ENCODE peak calls at places on chromosomes 4 and X, in four cellular contexts. One of them, this sample, is unnamed.

GRCh38 chr4:26779674-26780073 is 81.0 kb upstream of the STIM2 start:
- DNase-seq in H9: no peak
- DNase-seq in brain microvascular endothelial cell: no peak
- DNase-seq in progenitor cell of endocrine pancreas: no peak
- DNase-seq in this sample: no peak

GRCh38 chrX:71870337-71871098 is 40.1 kb upstream of the NHSL2 start:
- DNase-seq in H9: peak
- DNase-seq in brain microvascular endothelial cell: no peak
- DNase-seq in progenitor cell of endocrine pancreas: peak
- DNase-seq in this sample: peak

GRCh38 chr4:154743683-154744340 is at the start of gene LRAT:
- DNase-seq in H9: peak
- DNase-seq in brain microvascular endothelial cell: no peak
- DNase-seq in progenitor cell of endocrine pancreas: peak
- DNase-seq in this sample: peak

GRCh38 chr4:71520850-71521249 is 182.0 kb downstream of the SLC4A4 start:
- DNase-seq in H9: no peak
- DNase-seq in brain microvascular endothelial cell: no peak
- DNase-seq in progenitor cell of endocrine pancreas: no peak
- DNase-seq in this sample: no peak

GRCh38 chr4:13721894-13722293 is 94.4 kb upstream of the BOD1L1 start:
- DNase-seq in H9: no peak
- DNase-seq in brain microvascular endothelial cell: no peak
- DNase-seq in progenitor cell of endocrine pancreas: no peak
- DNase-seq in this sample: no peak

GRCh38 chrX:104112326-104112951 is at the start of gene ZCCHC18:
- DNase-seq in H9: peak
- DNase-seq in brain microvascular endothelial cell: peak
- DNase-seq in progenitor cell of endocrine pancreas: peak
- DNase-seq in this sample: peak

GRCh38 chr4:3303840-3304715 is 11.3 kb downstream of the RGS12 start:
- DNase-seq in H9: no peak
- DNase-seq in brain microvascular endothelial cell: no peak
- DNase-seq in progenitor cell of endocrine pancreas: no peak
- DNase-seq in this sample: no peak

GRCh38 chrX:74421181-74422028 is at the start of gene SLC16A2:
- DNase-seq in H9: peak
- DNase-seq in brain microvascular endothelial cell: peak
- DNase-seq in progenitor cell of endocrine pancreas: peak
- DNase-seq in this sample: peak

GRCh38 chr4:117637347-117637746 is 396.9 kb upstream of the NDST3 start:
- DNase-seq in H9: no peak
- DNase-seq in brain microvascular endothelial cell: no peak
- DNase-seq in progenitor cell of endocrine pancreas: no peak
- DNase-seq in this sample: no peak

GRCh38 chr4:6641164-6641970 is 882 bp downstream of the MRFAP1 start:
- DNase-seq in H9: no peak
- DNase-seq in brain microvascular endothelial cell: peak
- DNase-seq in progenitor cell of endocrine pancreas: no peak
- DNase-seq in this sample: no peak

GRCh38 chr4:174528226-174528625 is 5.9 kb upstream of the HPGD start:
- DNase-seq in H9: no peak
- DNase-seq in brain microvascular endothelial cell: no peak
- DNase-seq in progenitor cell of endocrine pancreas: no peak
- DNase-seq in this sample: no peak

GRCh38 chrX:55484948-55485347 is 4.7 kb downstream of the USP51 start:
- DNase-seq in H9: no peak
- DNase-seq in brain microvascular endothelial cell: no peak
- DNase-seq in progenitor cell of endocrine pancreas: no peak
- DNase-seq in this sample: no peak

GRCh38 chrX:134026732-134027311 is 41.4 kb upstream of the GPC3 start:
- DNase-seq in H9: peak
- DNase-seq in brain microvascular endothelial cell: peak
- DNase-seq in progenitor cell of endocrine pancreas: peak
- DNase-seq in this sample: peak

GRCh38 chrX:139125916-139126315 is 404.6 kb upstream of the F9 start:
- DNase-seq in H9: no peak
- DNase-seq in brain microvascular endothelial cell: no peak
- DNase-seq in progenitor cell of endocrine pancreas: no peak
- DNase-seq in this sample: no peak

GRCh38 chr4:108838451-108838850 is 75.6 kb upstream of the ETNPPL start:
- DNase-seq in H9: no peak
- DNase-seq in brain microvascular endothelial cell: no peak
- DNase-seq in progenitor cell of endocrine pancreas: no peak
- DNase-seq in this sample: no peak

GRCh38 chr4:165330071-165330470 is 2.6 kb downstream of the MSMO1 start:
- DNase-seq in H9: no peak
- DNase-seq in brain microvascular endothelial cell: no peak
- DNase-seq in progenitor cell of endocrine pancreas: no peak
- DNase-seq in this sample: no peak

GRCh38 chr4:113708250-113708649 is 53.3 kb downstream of the CAMK2D start:
- DNase-seq in H9: no peak
- DNase-seq in brain microvascular endothelial cell: no peak
- DNase-seq in progenitor cell of endocrine pancreas: no peak
- DNase-seq in this sample: no peak

GRCh38 chrX:129653181-129653984 is 1.4 kb downstream of the APLN start:
- DNase-seq in H9: peak
- DNase-seq in brain microvascular endothelial cell: no peak
- DNase-seq in progenitor cell of endocrine pancreas: no peak
- DNase-seq in this sample: no peak

GRCh38 chrX:25019707-25020390 is 4.1 kb upstream of the ARX start:
- DNase-seq in H9: no peak
- DNase-seq in brain microvascular endothelial cell: no peak
- DNase-seq in progenitor cell of endocrine pancreas: no peak
- DNase-seq in this sample: no peak

GRCh38 chrX:18377802-18378201 is 23.3 kb upstream of the SCML2 start:
- DNase-seq in H9: peak
- DNase-seq in brain microvascular endothelial cell: no peak
- DNase-seq in progenitor cell of endocrine pancreas: no peak
- DNase-seq in this sample: peak

GRCh38 chrX:13538414-13538813 is 31.0 kb upstream of the EGFL6 start:
- DNase-seq in H9: no peak
- DNase-seq in brain microvascular endothelial cell: no peak
- DNase-seq in progenitor cell of endocrine pancreas: no peak
- DNase-seq in this sample: no peak

GRCh38 chr4:157045507-157046127 is 30.3 kb upstream of the GLRB start:
- DNase-seq in H9: peak
- DNase-seq in brain microvascular endothelial cell: peak
- DNase-seq in progenitor cell of endocrine pancreas: no peak
- DNase-seq in this sample: no peak

GRCh38 chrX:9476810-9477575 is 12.1 kb downstream of the TBL1X start:
- DNase-seq in H9: no peak
- DNase-seq in brain microvascular endothelial cell: no peak
- DNase-seq in progenitor cell of endocrine pancreas: no peak
- DNase-seq in this sample: no peak

GRCh38 chr4:98939892-98940298 is 11.0 kb upstream of the EIF4E start:
- DNase-seq in H9: peak
- DNase-seq in brain microvascular endothelial cell: peak
- DNase-seq in progenitor cell of endocrine pancreas: no peak
- DNase-seq in this sample: peak

GRCh38 chrX:132965461-132965860 is 7.0 kb upstream of the HS6ST2 start:
- DNase-seq in H9: no peak
- DNase-seq in brain microvascular endothelial cell: no peak
- DNase-seq in progenitor cell of endocrine pancreas: no peak
- DNase-seq in this sample: no peak

GRCh38 chrX:132958086-132958703 is at the start of gene HS6ST2:
- DNase-seq in H9: peak
- DNase-seq in brain microvascular endothelial cell: no peak
- DNase-seq in progenitor cell of endocrine pancreas: peak
- DNase-seq in this sample: peak

GRCh38 chrX:132963846-132964245 is 5.4 kb upstream of the HS6ST2 start:
- DNase-seq in H9: no peak
- DNase-seq in brain microvascular endothelial cell: no peak
- DNase-seq in progenitor cell of endocrine pancreas: no peak
- DNase-seq in this sample: no peak

GRCh38 chrX:132957211-132958085 is 981 bp downstream of the HS6ST2 start:
- DNase-seq in H9: peak
- DNase-seq in brain microvascular endothelial cell: no peak
- DNase-seq in progenitor cell of endocrine pancreas: peak
- DNase-seq in this sample: peak

DNA sequence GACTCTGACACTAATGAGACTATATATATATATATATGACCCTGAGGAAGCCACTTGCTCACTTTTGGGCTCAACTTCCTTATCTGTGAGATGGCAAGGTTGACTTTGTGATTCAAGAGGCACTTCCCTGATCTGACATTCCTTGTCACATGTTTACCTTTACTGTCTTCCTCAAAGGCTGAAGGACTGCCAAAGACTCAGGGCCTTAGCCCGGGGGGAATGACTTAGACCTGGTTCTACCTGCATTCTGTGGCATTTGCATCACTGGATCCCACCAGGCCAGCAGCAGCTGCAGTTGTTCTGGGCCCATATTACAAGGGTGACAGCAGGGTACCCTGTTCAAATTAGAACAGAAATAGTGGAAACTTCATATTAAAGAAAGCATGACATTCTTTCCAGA is 3.1 kb upstream of the HS6ST2 start:
- DNase-seq in H9: no peak
- DNase-seq in brain microvascular endothelial cell: no peak
- DNase-seq in progenitor cell of endocrine pancreas: no peak
- DNase-seq in this sample: no peak
- TF ChIP-seq CTCF in H9: no peak
- TF ChIP-seq CTCF in brain microvascular endothelial cell: no peak
- TF ChIP-seq CTCF in progenitor cell of endocrine pancreas: no peak
- TF ChIP-seq CTCF in this sample: no peak

DNA sequence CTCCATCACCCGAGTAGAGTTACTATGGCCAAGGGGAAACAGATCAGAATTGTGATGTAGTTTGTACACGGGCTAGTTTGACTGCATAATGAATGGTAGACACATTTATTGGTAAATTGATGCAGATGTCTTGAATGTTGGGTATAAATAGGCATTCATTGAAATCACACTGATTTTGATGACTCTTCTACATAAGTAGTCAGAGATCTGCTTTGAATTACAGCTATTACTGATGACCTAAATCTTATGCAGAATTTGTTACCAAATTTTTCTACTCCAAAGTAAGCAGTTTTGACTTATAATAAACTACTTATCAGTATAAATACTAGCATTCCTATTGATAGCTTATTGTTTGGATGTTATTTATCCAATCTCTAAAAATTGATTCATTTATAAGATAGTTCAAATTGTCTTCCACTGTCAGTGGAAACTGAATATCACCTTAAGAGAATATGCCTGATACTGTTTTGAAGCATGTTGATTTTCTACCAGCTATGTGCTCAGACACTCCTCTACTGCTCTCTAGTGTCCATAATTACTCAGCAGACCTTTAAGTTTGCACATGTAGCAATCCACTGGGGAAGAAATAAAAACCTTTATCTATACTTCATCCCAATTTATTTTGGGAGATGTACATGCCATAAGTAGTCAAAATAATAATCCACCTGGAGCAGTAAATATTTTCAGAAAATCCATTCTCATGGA is 120.3 kb downstream of the RASL11B start:
- DNase-seq in H9: no peak
- DNase-seq in brain microvascular endothelial cell: peak
- DNase-seq in progenitor cell of endocrine pancreas: no peak
- DNase-seq in this sample: no peak
- TF ChIP-seq CTCF in H9: peak
- TF ChIP-seq CTCF in brain microvascular endothelial cell: peak
- TF ChIP-seq CTCF in progenitor cell of endocrine pancreas: peak
- TF ChIP-seq CTCF in this sample: peak

GRCh38 chrX:34891391-34891790 is 51.2 kb upstream of the FAM47B start:
- DNase-seq in H9: no peak
- DNase-seq in brain microvascular endothelial cell: no peak
- DNase-seq in progenitor cell of endocrine pancreas: no peak
- DNase-seq in this sample: no peak

GRCh38 chrX:34893741-34894140 is 48.9 kb upstream of the FAM47B start:
- DNase-seq in H9: no peak
- DNase-seq in brain microvascular endothelial cell: no peak
- DNase-seq in progenitor cell of endocrine pancreas: no peak
- DNase-seq in this sample: no peak
- TF ChIP-seq CTCF in H9: peak
- TF ChIP-seq CTCF in brain microvascular endothelial cell: peak
- TF ChIP-seq CTCF in progenitor cell of endocrine pancreas: peak
- TF ChIP-seq CTCF in this sample: peak

GRCh38 chr4:1488357-1488756 is 82.1 kb upstream of the NKX1-1 start:
- DNase-seq in H9: no peak
- DNase-seq in brain microvascular endothelial cell: no peak
- DNase-seq in progenitor cell of endocrine pancreas: no peak
- DNase-seq in this sample: no peak
- TF ChIP-seq CTCF in H9: no peak
- TF ChIP-seq CTCF in brain microvascular endothelial cell: no peak
- TF ChIP-seq CTCF in progenitor cell of endocrine pancreas: no peak
- TF ChIP-seq CTCF in this sample: no peak

DNA sequence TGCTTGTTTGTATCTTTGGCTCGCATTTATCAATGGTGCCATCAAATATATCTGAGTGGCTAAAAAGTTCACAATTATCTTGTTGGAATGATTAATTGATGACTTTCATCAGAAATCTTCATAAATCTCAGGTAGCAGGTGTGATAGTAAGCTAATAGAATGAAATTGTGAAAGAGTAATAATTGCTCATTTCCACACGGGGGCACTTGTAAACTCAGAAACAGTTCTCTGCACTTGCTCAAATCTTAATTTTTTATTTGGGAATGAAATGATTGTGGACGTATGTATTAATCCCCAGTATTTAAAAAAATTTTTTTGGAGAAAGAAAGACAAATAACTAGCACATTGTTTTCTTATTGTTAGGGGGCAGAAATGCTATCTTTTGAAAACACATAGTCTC is 132.8 kb downstream of the DTHD1 start:
- DNase-seq in H9: no peak
- DNase-seq in brain microvascular endothelial cell: no peak
- DNase-seq in progenitor cell of endocrine pancreas: no peak
- DNase-seq in this sample: no peak
- TF ChIP-seq CTCF in H9: peak
- TF ChIP-seq CTCF in brain microvascular endothelial cell: no peak
- TF ChIP-seq CTCF in progenitor cell of endocrine pancreas: peak
- TF ChIP-seq CTCF in this sample: peak

GRCh38 chrX:84909151-84909550 is 94.5 kb upstream of the APOOL start:
- DNase-seq in H9: no peak
- DNase-seq in brain microvascular endothelial cell: no peak
- DNase-seq in progenitor cell of endocrine pancreas: no peak
- DNase-seq in this sample: no peak

GRCh38 chrX:84907324-84907946 is 96.2 kb upstream of the APOOL start:
- DNase-seq in H9: no peak
- DNase-seq in brain microvascular endothelial cell: no peak
- DNase-seq in progenitor cell of endocrine pancreas: no peak
- DNase-seq in this sample: no peak
- TF ChIP-seq CTCF in H9: peak
- TF ChIP-seq CTCF in brain microvascular endothelial cell: no peak
- TF ChIP-seq CTCF in progenitor cell of endocrine pancreas: peak
- TF ChIP-seq CTCF in this sample: peak

GRCh38 chr4:163072222-163072621 is 94.5 kb downstream of the NAF1 start:
- DNase-seq in H9: no peak
- DNase-seq in brain microvascular endothelial cell: peak
- DNase-seq in progenitor cell of endocrine pancreas: no peak
- DNase-seq in this sample: no peak

GRCh38 chr4:163077611-163078010 is 89.1 kb downstream of the NAF1 start:
- DNase-seq in H9: no peak
- DNase-seq in brain microvascular endothelial cell: no peak
- DNase-seq in progenitor cell of endocrine pancreas: no peak
- DNase-seq in this sample: no peak
- TF ChIP-seq CTCF in H9: no peak
- TF ChIP-seq CTCF in brain microvascular endothelial cell: no peak
- TF ChIP-seq CTCF in progenitor cell of endocrine pancreas: no peak
- TF ChIP-seq CTCF in this sample: no peak